ENCODE peak calls at places on chromosomes 7 and 10, in six cellular contexts. H, X, W, M, Y and Z are unnamed samples.

GRCh38 chr10:11043039-11043438 is 25.4 kb downstream of the CELF2 start:
- DNase-seq in H (no peak), X (no peak), W (no peak), M (no peak), Y (no peak), Z (no peak)

GRCh38 chr7:120280743-120281142 is 7.8 kb downstream of the KCND2 start:
- DNase-seq in H (no peak), X (no peak), W (no peak), M (no peak), Y (no peak), Z (no peak)

GRCh38 chr7:137146552-137146961 is 197.0 kb downstream of the PTN start:
- DNase-seq in H (peak; percentile 66), X (no peak), W (no peak), M (no peak), Y (peak; percentile 60), Z (no peak)

GRCh38 chr10:122878799-122879338 is 512 bp downstream of the FAM24B start:
- DNase-seq in H (no peak), X (no peak), W (no peak), M (no peak), Y (peak; percentile 19), Z (no peak)

GRCh38 chr7:24304494-24305095 is 20.6 kb downstream of the NPY start:
- DNase-seq in H (no peak), X (no peak), W (no peak), M (no peak), Y (no peak), Z (peak; percentile 8)

GRCh38 chr10:95278061-95278988 is 12.5 kb downstream of the PDLIM1 start:
- DNase-seq in H (no peak), X (no peak), W (no peak), M (no peak), Y (peak; percentile 52), Z (no peak)

GRCh38 chr7:919924-920341 is 34.5 kb downstream of the ADAP1 start:
- DNase-seq in H (no peak), X (no peak), W (peak; percentile 24), M (no peak), Y (no peak), Z (no peak)

GRCh38 chr10:11245095-11245479 is 227.4 kb downstream of the CELF2 start:
- DNase-seq in H (no peak), X (no peak), W (no peak), M (no peak), Y (no peak), Z (no peak)

GRCh38 chr10:71713135-71714040 is 6.2 kb downstream of the C10orf105 start:
- DNase-seq in H (peak; percentile 91), X (no peak), W (peak; percentile 65), M (no peak), Y (peak; percentile 97), Z (peak; percentile 27)

GRCh38 chr7:98868450-98868849 is 1.4 kb downstream of the TMEM130 start:
- DNase-seq in H (no peak), X (no peak), W (no peak), M (no peak), Y (no peak), Z (no peak)

GRCh38 chr10:116470768-116471415 is 43.2 kb downstream of the PNLIPRP3 start:
- DNase-seq in H (no peak), X (no peak), W (no peak), M (no peak), Y (peak; percentile 41), Z (no peak)

GRCh38 chr10:55466806-55467504 is 665.9 kb upstream of the PCDH15 start:
- DNase-seq in H (no peak), X (no peak), W (no peak), M (no peak), Y (no peak), Z (no peak)

GRCh38 chr7:42550706-42551470 is 313.9 kb upstream of the GLI3 start:
- DNase-seq in H (no peak), X (no peak), W (no peak), M (no peak), Y (no peak), Z (no peak)

GRCh38 chr10:16945566-16945965 is 128.3 kb upstream of the RSU1 start:
- DNase-seq in H (no peak), X (no peak), W (no peak), M (no peak), Y (peak; percentile 53), Z (no peak)

GRCh38 chr10:71736570-71737355 is 17.2 kb upstream of the C10orf105 start:
- DNase-seq in H (no peak), X (no peak), W (peak; percentile 46), M (no peak), Y (peak; percentile 13), Z (peak; percentile 66)

GRCh38 chr10:48496831-48497792 is 107.8 kb downstream of the ARHGAP22 start:
- DNase-seq in H (peak; percentile 59), X (no peak), W (peak; percentile 13), M (no peak), Y (peak; percentile 87), Z (no peak)

GRCh38 chr7:44867073-44867990 is 18.0 kb downstream of the PURB start:
- DNase-seq in H (peak; percentile 83), X (no peak), W (no peak), M (no peak), Y (peak; percentile 92), Z (no peak)

GRCh38 chr7:64045301-64046040 is at the start of gene ZNF727:
- DNase-seq in H (no peak), X (no peak), W (no peak), M (peak; percentile 11), Y (no peak), Z (peak; percentile 84)

GRCh38 chr10:76667307-76668012 is 970.1 kb downstream of the KCNMA1 start:
- DNase-seq in H (no peak), X (no peak), W (no peak), M (no peak), Y (no peak), Z (no peak)

GRCh38 chr10:76962851-76963250 is 674.8 kb downstream of the KCNMA1 start:
- DNase-seq in H (peak; percentile 78), X (no peak), W (no peak), M (no peak), Y (peak; percentile 74), Z (no peak)

GRCh38 chr7:110539216-110539615 is 551.7 kb upstream of the LRRN3 start:
- DNase-seq in H (peak; percentile 20), X (no peak), W (no peak), M (no peak), Y (no peak), Z (no peak)

GRCh38 chr7:20798694-20799121 is 12.0 kb upstream of the SP8 start:
- DNase-seq in H (no peak), X (no peak), W (no peak), M (no peak), Y (no peak), Z (no peak)

GRCh38 chr7:76291346-76292205 is 10.9 kb upstream of the HSPB1 start:
- DNase-seq in H (peak; percentile 96), X (peak; percentile 85), W (peak; percentile 91), M (peak; percentile 84), Y (peak; percentile 92), Z (peak; percentile 71)

GRCh38 chr7:81500631-81501030 is 269.2 kb downstream of the HGF start:
- DNase-seq in H (no peak), X (no peak), W (no peak), M (no peak), Y (no peak), Z (no peak)

GRCh38 chr10:71999360-72000072 is 35.3 kb downstream of the CHST3 start:
- DNase-seq in H (peak; percentile 47), X (no peak), W (no peak), M (no peak), Y (peak; percentile 53), Z (peak; percentile 57)

GRCh38 chr10:132290631-132291030 is 17.1 kb downstream of the STK32C start:
- DNase-seq in H (no peak), X (no peak), W (no peak), M (no peak), Y (no peak), Z (no peak)

GRCh38 chr10:132536241-132536963 is 1.2 kb upstream of the INPP5A start:
- DNase-seq in H (no peak), X (no peak), W (peak; percentile 38), M (no peak), Y (no peak), Z (no peak)

GRCh38 chr10:71351628-71352319 is 32.7 kb downstream of the SLC29A3 start:
- DNase-seq in H (no peak), X (no peak), W (peak; percentile 79), M (no peak), Y (no peak), Z (no peak)

GRCh38 chr7:23356726-23357125 is 57.6 kb downstream of the MALSU1 start:
- DNase-seq in H (peak; percentile 46), X (no peak), W (no peak), M (peak; percentile 54), Y (no peak), Z (no peak)

GRCh38 chr7:80278737-80279136 is 144.1 kb downstream of the GNAI1 start:
- DNase-seq in H (no peak), X (no peak), W (no peak), M (no peak), Y (no peak), Z (no peak)

GRCh38 chr7:29265208-29265923 is 70.8 kb downstream of the CHN2 start:
- DNase-seq in H (peak; percentile 7), X (no peak), W (no peak), M (no peak), Y (peak; percentile 43), Z (no peak)

GRCh38 chr10:103758294-103758681 is 97.1 kb downstream of the SH3PXD2A start:
- DNase-seq in H (peak; percentile 53), X (no peak), W (no peak), M (no peak), Y (no peak), Z (no peak)

GRCh38 chr7:137692399-137692798 is 154.4 kb downstream of the DGKI start:
- DNase-seq in H (no peak), X (no peak), W (no peak), M (no peak), Y (no peak), Z (no peak)

GRCh38 chr10:51649064-51649463 is 50.3 kb downstream of the CSTF2T start:
- DNase-seq in H (no peak), X (no peak), W (no peak), M (no peak), Y (no peak), Z (no peak)

GRCh38 chr7:64946772-64947171 is 43.7 kb downstream of the ZNF273 start:
- DNase-seq in H (no peak), X (no peak), W (no peak), M (no peak), Y (no peak), Z (no peak)

GRCh38 chr7:20218261-20218660 is 1.1 kb upstream of the MACC1 start:
- DNase-seq in H (no peak), X (no peak), W (no peak), M (no peak), Y (no peak), Z (no peak)

GRCh38 chr10:68759967-68760366 is 38.9 kb downstream of the CCAR1 start:
- DNase-seq in H (no peak), X (no peak), W (no peak), M (no peak), Y (no peak), Z (no peak)

GRCh38 chr10:110535958-110536891 is 31.3 kb upstream of the SMC3 start:
- DNase-seq in H (peak; percentile 85), X (peak; percentile 48), W (peak; percentile 34), M (peak; percentile 65), Y (peak; percentile 55), Z (no peak)